ENCODE peak calls at places on chromosomes 6 and 20, in four cellular contexts. A is HT1080, Y is amygdala, E is GM13976. T is an unnamed sample.
A peak's percentile ranks its signal among the peaks of the same experiment; 100 is the strongest.

GRCh38 chr6:47936820-47937219 is 155.0 kb downstream of the OPN5 start:
- DNase-seq in A (no peak), Y (no peak), E (no peak), T (peak; percentile 18)

GRCh38 chr6:150129616-150130505 is 13.0 kb upstream of the PPP1R14C start:
- DNase-seq in A (no peak), Y (no peak), E (no peak), T (no peak)

GRCh38 chr20:17479041-17479657 is 52.0 kb downstream of the BFSP1 start:
- DNase-seq in A (no peak), Y (no peak), E (no peak), T (no peak)

GRCh38 chr6:72622094-72622540 is 253 bp downstream of the KCNQ5 start:
- DNase-seq in A (peak; percentile 69), Y (no peak), E (peak; percentile 65), T (peak; percentile 51)

GRCh38 chr6:120214097-120214496 is 864.5 kb upstream of the MAN1A1 start:
- DNase-seq in A (no peak), Y (no peak), E (no peak), T (peak; percentile 40)

GRCh38 chr6:44921787-44922186 is 406.3 kb upstream of the RUNX2 start:
- DNase-seq in A (no peak), Y (no peak), E (no peak), T (peak; percentile 73)

GRCh38 chr6:136846046-136846445 is 23.7 kb downstream of the PEX7 start:
- DNase-seq in A (peak; percentile 24), Y (no peak), E (peak; percentile 47), T (peak; percentile 82)

GRCh38 chr6:116430860-116431259 is 30.3 kb upstream of the CALHM6 start:
- DNase-seq in A (no peak), Y (no peak), E (no peak), T (no peak)

GRCh38 chr6:150176152-150176551 is 33.3 kb downstream of the PPP1R14C start:
- DNase-seq in A (no peak), Y (no peak), E (no peak), T (no peak)

GRCh38 chr20:44702776-44703175 is 12.4 kb upstream of the CCN5 start:
- DNase-seq in A (peak; percentile 53), Y (no peak), E (peak; percentile 76), T (no peak)

GRCh38 chr6:113856011-113856551 is 1.1 kb upstream of the MARCKS start:
- DNase-seq in A (no peak), Y (no peak), E (peak; percentile 29), T (peak; percentile 54)

GRCh38 chr6:34115396-34116314 is 30.2 kb downstream of the GRM4 start:
- DNase-seq in A (no peak), Y (no peak), E (peak; percentile 73), T (peak; percentile 31)

GRCh38 chr6:19052219-19052618 is 665.1 kb downstream of the RNF144B start:
- DNase-seq in A (peak; percentile 23), Y (no peak), E (no peak), T (no peak)

GRCh38 chr6:33975631-33976424 is 170.1 kb downstream of the GRM4 start:
- DNase-seq in A (no peak), Y (no peak), E (no peak), T (no peak)

GRCh38 chr6:38755207-38755606 is 40.1 kb downstream of the DNAH8 start:
- DNase-seq in A (no peak), Y (no peak), E (no peak), T (no peak)

GRCh38 chr20:17995967-17996819 is 27.4 kb downstream of the MGME1 start:
- DNase-seq in A (peak; percentile 62), Y (no peak), E (peak; percentile 67), T (peak; percentile 61)

T was measured in cardiac muscle cell.